ENCODE peak calls at places on chromosome X, in ten cellular contexts. F is PC-3, G is heart right ventricle, P is thyroid gland, I is suprapubic skin, L is IMR-90, Q is thoracic aorta, T is fibroblast of lung, V is tibial artery, E is brain microvascular endothelial cell. N is an unnamed sample.

GRCh38 chrX:47499291-47499690 is 16.3 kb upstream of the ZNF41 start:
- DNase-seq in I (no peak), E (no peak), F (peak; percentile 7), T (peak; percentile 20), L (no peak), P (no peak), G (no peak), Q (no peak), V (no peak), N (no peak)

GRCh38 chrX:155389634-155390033 is 7.7 kb downstream of the F8A2 start:
- DNase-seq in E (no peak), G (no peak), L (no peak), V (no peak), I (no peak), Q (no peak), F (no peak), P (no peak), T (no peak), N (no peak)

GRCh38 chrX:25754399-25754798 is 383.7 kb upstream of the MAGEB18 start:
- DNase-seq in P (no peak), T (no peak), I (no peak), V (no peak), L (no peak), G (no peak), E (no peak), F (no peak), Q (no peak), N (no peak)

GRCh38 chrX:37603938-37604409 is 32.5 kb downstream of the LANCL3 start:
- DNase-seq in I (no peak), P (peak; percentile 36), F (no peak), G (peak; percentile 19), V (no peak), T (peak; percentile 11), L (no peak), Q (no peak), E (no peak), N (no peak)

GRCh38 chrX:17182317-17182716 is 192.7 kb upstream of the NHS start:
- DNase-seq in L (no peak), T (no peak), Q (no peak), I (no peak), E (no peak), P (no peak), V (no peak), F (no peak), G (no peak), N (no peak)

GRCh38 chrX:53093177-53093655 is 726 bp upstream of the KANTR start:
- DNase-seq in G (peak; percentile 81), P (peak; percentile 80), I (peak; percentile 87), F (peak; percentile 85), E (peak; percentile 73), L (peak; percentile 70), Q (no peak), T (peak; percentile 73), V (peak; percentile 91), N (peak; percentile 73)

GRCh38 chrX:130994671-130995070 is 63.5 kb upstream of the ARHGAP36 start:
- DNase-seq in P (peak; percentile 3), L (peak; percentile 2), F (peak; percentile 40), Q (no peak), G (no peak), V (no peak), I (no peak), T (no peak), E (peak; percentile 20), N (no peak)

GRCh38 chrX:115065304-115065703 is 47.9 kb upstream of the IL13RA2 start:
- DNase-seq in I (no peak), E (no peak), T (no peak), F (peak; percentile 45), G (no peak), L (no peak), P (no peak), Q (no peak), V (no peak), N (no peak)

GRCh38 chrX:17984415-17984814 is 123.3 kb upstream of the RAI2 start:
- DNase-seq in V (no peak), Q (no peak), G (no peak), P (no peak), L (no peak), T (no peak), I (no peak), F (no peak), E (no peak), N (no peak)

GRCh38 chrX:105038672-105039328 is 181.7 kb downstream of the TEX13A start:
- DNase-seq in I (no peak), F (no peak), L (no peak), G (no peak), E (no peak), V (no peak), Q (no peak), P (no peak), T (no peak), N (no peak)

GRCh38 chrX:155871934-155872333 is 9.2 kb upstream of the VAMP7 start:
- DNase-seq in I (no peak), E (no peak), T (no peak), G (no peak), P (no peak), V (no peak), Q (no peak), F (no peak), L (no peak), N (no peak)

GRCh38 chrX:137313627-137314026 is 252.3 kb upstream of the ZIC3 start:
- DNase-seq in L (no peak), T (no peak), G (no peak), Q (no peak), V (no peak), I (no peak), P (no peak), E (no peak), F (no peak), N (no peak)

GRCh38 chrX:50211510-50211909 is 6.9 kb downstream of the CCNB3 start:
- DNase-seq in F (peak; percentile 22), L (peak; percentile 4), G (no peak), Q (no peak), V (no peak), E (peak; percentile 21), P (no peak), T (no peak), I (no peak), N (no peak)

GRCh38 chrX:13091111-13091765 is 46.8 kb upstream of the FAM9C start:
- DNase-seq in V (no peak), Q (no peak), T (no peak), I (no peak), G (no peak), L (no peak), F (no peak), E (no peak), P (no peak), N (no peak)

GRCh38 chrX:17247144-17247543 is 127.9 kb upstream of the NHS start:
- DNase-seq in E (no peak), L (no peak), F (peak; percentile 2), V (no peak), P (no peak), I (no peak), G (no peak), T (peak; percentile 0), Q (no peak), N (no peak)

GRCh38 chrX:145190801-145191389 is 56.4 kb upstream of the SPANXN1 start:
- DNase-seq in L (no peak), V (no peak), P (no peak), Q (no peak), E (peak; percentile 5), G (no peak), F (peak; percentile 67), I (no peak), T (no peak), N (no peak)

DNA sequence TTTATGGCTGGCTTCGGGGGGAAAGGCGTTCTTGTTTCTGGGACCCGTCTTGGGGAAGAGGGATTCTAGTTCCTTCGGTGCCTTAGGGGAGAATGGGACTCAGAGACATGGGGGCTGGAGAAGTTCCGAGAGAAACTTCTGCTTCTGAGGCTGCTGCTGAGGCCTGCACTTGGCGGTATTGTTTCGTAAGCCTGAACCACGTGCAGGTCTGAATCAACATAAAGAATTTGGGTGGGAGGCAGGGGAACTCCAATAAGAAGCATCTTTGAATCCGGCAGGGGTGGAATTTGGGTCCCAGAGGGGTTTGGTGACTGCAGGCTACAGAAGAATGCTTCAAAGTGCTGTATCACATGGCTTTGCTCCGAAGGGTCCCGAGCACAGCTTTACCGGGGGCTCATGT is 15.1 kb downstream of the XG start:
- DNase-seq in G (no peak), I (no peak), L (peak; percentile 8), T (no peak), E (no peak), Q (no peak), F (no peak), P (no peak), V (no peak), N (no peak)
- H3K27ac ChIP-seq in G (no peak overlapping the region), I (peak overlapping the region; percentile 72), L (no peak overlapping the region), T (no peak overlapping the region), E (no peak overlapping the region), Q (no peak overlapping the region), F (no peak overlapping the region), P (no peak overlapping the region), V (no peak overlapping the region), N (no peak overlapping the region)

DNA sequence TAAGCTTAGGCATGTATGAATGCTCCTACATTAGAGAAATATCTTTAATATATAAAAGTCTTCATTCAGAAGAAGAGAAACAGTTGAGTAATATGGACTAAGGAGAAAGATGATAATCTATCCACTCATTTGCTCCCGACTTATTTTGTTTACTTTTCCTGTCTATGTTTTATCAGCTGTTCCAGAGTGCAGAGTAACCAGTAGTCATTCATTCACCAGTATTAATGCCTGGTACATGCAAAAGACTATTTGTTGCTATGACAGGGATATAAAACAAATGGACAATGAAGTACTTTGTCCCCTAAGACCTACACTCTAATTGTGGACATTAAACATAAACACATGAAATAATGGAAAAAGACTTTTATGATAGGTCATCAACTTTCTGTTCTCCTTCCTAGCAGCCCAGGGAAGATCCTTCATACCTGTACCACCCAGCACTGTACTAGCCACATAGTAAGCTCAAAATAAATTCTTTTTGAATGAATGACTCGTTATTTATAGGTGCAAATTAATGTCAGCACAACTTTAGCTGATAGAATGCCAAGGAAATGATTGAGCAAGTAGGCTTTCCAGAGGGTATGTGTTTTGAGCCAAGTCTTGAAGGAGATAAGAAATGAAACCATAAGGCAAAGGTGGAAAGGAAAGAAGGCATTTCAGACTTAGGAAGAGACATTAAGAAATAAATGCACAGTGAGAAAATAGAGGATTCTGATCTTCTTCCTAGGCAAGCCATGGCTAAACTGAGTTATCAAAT is 45.0 kb upstream of the IL13RA1 start:
- DNase-seq in P (no peak), E (no peak), I (no peak), F (peak; percentile 6), Q (no peak), T (no peak), G (no peak), V (no peak), L (no peak), N (no peak)
- H3K36me3 ChIP-seq in P (no peaks in the 10 kb centered on the region), E (no peaks in the 10 kb centered on the region), I (no peaks in the 10 kb centered on the region), F (no peaks in the 10 kb centered on the region), Q (peaks cover 2% of the 10 kb centered on the region), T (no peaks in the 10 kb centered on the region), G (no peaks in the 10 kb centered on the region), V (peaks cover 5% of the 10 kb centered on the region), L (no peaks in the 10 kb centered on the region), N (peaks cover 4% of the 10 kb centered on the region)

GRCh38 chrX:1378306-1378758 is 13.6 kb downstream of the SLC25A6 start:
- DNase-seq in E (no peak), T (no peak), L (no peak), I (no peak), G (no peak), Q (no peak), F (no peak), P (no peak), V (no peak), N (no peak)
- TF ChIP-seq CTCF in E (no peak), T (no peak), L (no peak), I (no peak), G (no peak), Q (no peak), F (no peak), P (no peak), V (no peak), N (no peak)

GRCh38 chrX:40912576-40912975 is 172.7 kb upstream of the USP9X start:
- DNase-seq in G (no peak), V (no peak), E (no peak), P (no peak), F (peak; percentile 82), L (no peak), I (no peak), T (no peak), Q (no peak), N (no peak)
- H3K27ac ChIP-seq in G (no peak overlapping the region), V (no peak overlapping the region), E (no peak overlapping the region), P (no peak overlapping the region), F (peak overlapping the region; percentile 90), L (no peak overlapping the region), I (no peak overlapping the region), T (no peak overlapping the region), Q (no peak overlapping the region), N (no peak overlapping the region)